ENCODE peak calls at places on chromosome 7, in four cellular contexts. G is left lung, J is HCT116, C is cardiac muscle cell. P is an unnamed sample.

GRCh38 chr7:14839307-14839706 is 63.2 kb downstream of the DGKB start:
- DNase-seq in G (no peak), J (no peak), C (no peak), P (no peak)

GRCh38 chr7:44281811-44282600 is 43.4 kb downstream of the CAMK2B start:
- DNase-seq in G (peak; percentile 70), J (no peak), C (no peak), P (peak; percentile 62)

GRCh38 chr7:24521917-24522583 is 51.2 kb upstream of the PALS2 start:
- DNase-seq in G (no peak), J (no peak), C (no peak), P (no peak)

GRCh38 chr7:35725280-35725680 is 30.3 kb upstream of the HERPUD2 start:
- DNase-seq in G (no peak), J (no peak), C (no peak), P (no peak)

GRCh38 chr7:95906871-95907270 is 134.5 kb downstream of the DYNC1I1 start:
- DNase-seq in G (no peak), J (no peak), C (no peak), P (no peak)

GRCh38 chr7:40885503-40885902 is 750.7 kb downstream of the SUGCT start:
- DNase-seq in G (no peak), J (no peak), C (peak; percentile 38), P (no peak)

GRCh38 chr7:116177009-116177408 is 33.3 kb upstream of the TES start:
- DNase-seq in G (no peak), J (no peak), C (peak; percentile 66), P (no peak)

GRCh38 chr7:22482476-22482875 is 17.5 kb downstream of the STEAP1B start:
- DNase-seq in G (no peak), J (no peak), C (no peak), P (no peak)

GRCh38 chr7:37332218-37333016 is 116.2 kb downstream of the ELMO1 start:
- DNase-seq in G (no peak), J (no peak), C (no peak), P (no peak)

GRCh38 chr7:44149571-44150465 is 8.7 kb upstream of the MYL7 start:
- DNase-seq in G (no peak), J (no peak), C (peak; percentile 10), P (no peak)

GRCh38 chr7:87000344-87000743 is 59.1 kb downstream of the ELAPOR2 start:
- DNase-seq in G (no peak), J (no peak), C (no peak), P (no peak)

GRCh38 chr7:90033850-90034249 is 120.4 kb upstream of the STEAP1 start:
- DNase-seq in G (no peak), J (no peak), C (no peak), P (no peak)

GRCh38 chr7:47453093-47454056 is 128.5 kb downstream of the TNS3 start:
- DNase-seq in G (peak; percentile 84), J (no peak), C (peak; percentile 59), P (peak; percentile 89)

GRCh38 chr7:108630002-108630401 is 60.3 kb downstream of the DNAJB9 start:
- DNase-seq in G (no peak), J (no peak), C (peak; percentile 88), P (no peak)

GRCh38 chr7:20021834-20022233 is 195.3 kb downstream of the MACC1 start:
- DNase-seq in G (no peak), J (no peak), C (no peak), P (no peak)

GRCh38 chr7:50209461-50210161 is 94.9 kb upstream of the IKZF1 start:
- DNase-seq in G (no peak), J (no peak), C (no peak), P (no peak)

GRCh38 chr7:3043544-3044395 is at the start of gene CARD11:
- DNase-seq in G (no peak), J (no peak), C (peak; percentile 20), P (no peak)

GRCh38 chr7:32400676-32401075 is 89.5 kb downstream of the LSM5 start:
- DNase-seq in G (no peak), J (no peak), C (no peak), P (no peak)

GRCh38 chr7:4681218-4681851 is 760 bp upstream of the FOXK1 start:
- DNase-seq in G (no peak), J (no peak), C (no peak), P (no peak)

GRCh38 chr7:120320218-120320961 is 47.4 kb downstream of the KCND2 start:
- DNase-seq in G (no peak), J (no peak), C (peak; percentile 17), P (no peak)

GRCh38 chr7:78777844-78778243 is 675.6 kb downstream of the MAGI2 start:
- DNase-seq in G (no peak), J (no peak), C (no peak), P (no peak)

GRCh38 chr7:5234852-5235831 is 45.1 kb downstream of the WIPI2 start:
- DNase-seq in G (peak; percentile 35), J (no peak), C (no peak), P (no peak)

GRCh38 chr7:19122018-19122588 is 4.7 kb upstream of the TWIST1 start:
- DNase-seq in G (no peak), J (peak; percentile 37), C (peak; percentile 77), P (no peak)

GRCh38 chr7:70574970-70575799 is 556.8 kb upstream of the GALNT17 start:
- DNase-seq in G (no peak), J (no peak), C (no peak), P (no peak)

GRCh38 chr7:41292457-41292856 is 410.4 kb downstream of the INHBA start:
- DNase-seq in G (no peak), J (no peak), C (no peak), P (no peak)

GRCh38 chr7:12873596-12873995 is 186.2 kb downstream of the ARL4A start:
- DNase-seq in G (no peak), J (no peak), C (no peak), P (no peak)

GRCh38 chr7:74271742-74272141 is 17.5 kb upstream of the CLIP2 start:
- DNase-seq in G (no peak), J (no peak), C (no peak), P (no peak)

GRCh38 chr7:36526720-36527548 is 137.3 kb downstream of the ANLN start:
- DNase-seq in G (no peak), J (peak; percentile 44), C (peak; percentile 52), P (no peak)

GRCh38 chr7:49297958-49298357 is 373.6 kb downstream of the CDC14C start:
- DNase-seq in G (no peak), J (no peak), C (no peak), P (no peak)

GRCh38 chr7:47576031-47576908 is 5.6 kb downstream of the TNS3 start:
- DNase-seq in G (no peak), J (peak; percentile 51), C (peak; percentile 81), P (no peak)

GRCh38 chr7:91557789-91558396 is 293.7 kb downstream of the FZD1 start:
- DNase-seq in G (no peak), J (peak; percentile 78), C (peak; percentile 56), P (no peak)

GRCh38 chr7:99014113-99014985 is 129.6 kb downstream of the SMURF1 start:
- DNase-seq in G (peak; percentile 55), J (no peak), C (no peak), P (peak; percentile 33)

GRCh38 chr7:155510975-155511595 is 35.3 kb downstream of the CNPY1 start:
- DNase-seq in G (no peak), J (no peak), C (no peak), P (no peak)
- H3K27me3 ChIP-seq in G (peaks cover 84% of the 10 kb centered on the region), J (peaks cover 58% of the 10 kb centered on the region), C (peaks cover 100% of the 10 kb centered on the region), P (no peaks in the 10 kb centered on the region)

DNA sequence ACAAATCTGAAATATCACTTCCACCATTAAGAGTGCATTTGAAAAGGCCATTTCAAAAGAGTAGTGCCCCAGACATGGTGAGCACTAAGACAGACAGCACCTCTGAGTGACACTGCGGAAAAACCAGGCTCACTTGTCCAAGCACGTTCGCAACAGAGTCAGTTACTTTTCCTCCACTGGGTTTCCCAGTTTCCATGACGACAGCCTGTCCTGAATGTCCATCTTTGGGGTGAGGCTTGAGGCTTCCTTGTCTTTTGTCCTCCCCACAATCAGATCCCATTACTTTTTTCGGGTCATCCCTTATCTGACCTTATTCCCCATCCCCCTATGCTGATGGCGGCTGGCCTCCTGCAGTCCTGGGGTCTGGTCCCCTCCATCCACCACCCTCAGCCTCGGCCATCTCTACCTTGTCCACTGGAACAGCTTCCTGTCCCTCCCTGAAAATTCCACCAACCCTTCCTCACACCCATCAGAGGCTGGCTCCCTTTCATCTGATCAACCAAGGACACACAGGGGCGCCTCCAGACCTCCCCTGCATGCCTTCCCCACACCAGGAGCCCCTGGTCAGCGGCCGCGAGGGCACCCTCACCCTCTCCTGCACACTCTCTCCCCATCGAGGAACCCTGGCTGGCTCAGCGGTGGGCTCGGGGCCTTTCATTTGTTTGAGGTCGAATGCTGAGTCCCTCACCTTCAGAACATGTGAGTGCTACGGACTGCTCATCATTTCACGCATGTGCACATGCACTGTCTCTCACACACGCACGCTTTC is 363.6 kb downstream of the DNAJB6 start:
- DNase-seq in G (peak; percentile 61), J (no peak), C (no peak), P (no peak)
- H3K27me3 ChIP-seq in G (no peaks in the 10 kb centered on the region), J (peaks cover 44% of the 10 kb centered on the region), C (peaks cover 4% of the 10 kb centered on the region), P (no peaks in the 10 kb centered on the region)

GRCh38 chr7:106010866-106011265 is 47.8 kb downstream of the CDHR3 start:
- DNase-seq in G (no peak), J (no peak), C (no peak), P (no peak)

GRCh38 chr7:106012935-106013439 is 49.9 kb downstream of the CDHR3 start:
- DNase-seq in G (no peak), J (no peak), C (peak; percentile 83), P (no peak)

GRCh38 chr7:106009511-106010226 is 46.6 kb downstream of the CDHR3 start:
- DNase-seq in G (peak; percentile 95), J (peak; percentile 63), C (peak; percentile 97), P (peak; percentile 90)

GRCh38 chr7:106010331-106010730 is 47.3 kb downstream of the CDHR3 start:
- DNase-seq in G (no peak), J (no peak), C (peak; percentile 52), P (no peak)

DNA sequence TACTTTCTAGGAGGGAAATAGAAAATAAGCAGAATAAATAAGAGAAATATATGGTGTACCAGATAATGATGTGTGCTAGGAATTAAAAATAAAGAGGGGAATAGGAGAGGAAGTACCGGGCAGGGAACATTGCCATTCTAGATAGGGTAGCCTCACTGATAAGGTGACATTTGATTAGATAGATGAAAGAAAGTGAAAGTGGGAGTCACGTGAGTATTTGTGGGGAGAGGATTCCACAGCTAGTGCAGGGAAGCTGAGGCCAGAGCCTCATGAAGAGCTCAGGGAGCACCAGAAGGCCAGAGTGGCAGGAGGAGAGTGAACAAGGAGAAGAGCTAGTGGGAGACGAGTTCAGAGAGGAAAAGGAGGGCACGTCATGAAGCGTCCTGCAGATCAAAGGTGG is 49.1 kb downstream of the CDHR3 start:
- DNase-seq in G (no peak), J (no peak), C (no peak), P (no peak)
- H3K27me3 ChIP-seq in G (no peaks in the 10 kb centered on the region), J (no peaks in the 10 kb centered on the region), C (no peaks in the 10 kb centered on the region), P (no peaks in the 10 kb centered on the region)

GRCh38 chr7:155481764-155482163 is 23.8 kb downstream of the EN2 start:
- DNase-seq in G (no peak), J (no peak), C (no peak), P (no peak)
- H3K27me3 ChIP-seq in G (peaks cover 5% of the 10 kb centered on the region), J (peaks cover 4% of the 10 kb centered on the region), C (peaks cover 99% of the 10 kb centered on the region), P (no peaks in the 10 kb centered on the region)

GRCh38 chr7:1214516-1214915 is 18.2 kb upstream of the UNCX start:
- DNase-seq in G (peak; percentile 71), J (no peak), C (no peak), P (no peak)
- H3K27me3 ChIP-seq in G (peaks cover 36% of the 10 kb centered on the region), J (no peaks in the 10 kb centered on the region), C (peaks cover 14% of the 10 kb centered on the region), P (no peaks in the 10 kb centered on the region)